ENCODE peak calls at places on chromosome 20, in four cellular contexts. One of them, this sample, is unnamed.

GRCh38 chr20:41331731-41332130 is 8.9 kb upstream of the LPIN3 start:
- DNase-seq in adipocyte: no peak
- DNase-seq in gastrocnemius medialis: no peak
- DNase-seq in left ventricle myocardium superior: no peak
- DNase-seq in this sample: no peak

GRCh38 chr20:11711214-11711613 is 206.5 kb upstream of the BTBD3 start:
- DNase-seq in adipocyte: no peak
- DNase-seq in gastrocnemius medialis: no peak
- DNase-seq in left ventricle myocardium superior: no peak
- DNase-seq in this sample: no peak

GRCh38 chr20:58576590-58576944 is 61.4 kb upstream of the APCDD1L start:
- DNase-seq in adipocyte: no peak
- DNase-seq in gastrocnemius medialis: no peak
- DNase-seq in left ventricle myocardium superior: no peak
- DNase-seq in this sample: no peak

GRCh38 chr20:31711416-31712111 is 11.1 kb downstream of the BCL2L1 start:
- DNase-seq in adipocyte: no peak
- DNase-seq in gastrocnemius medialis: no peak
- DNase-seq in left ventricle myocardium superior: no peak
- DNase-seq in this sample: no peak

GRCh38 chr20:58649288-58650180 is 1.5 kb upstream of the STX16 start:
- DNase-seq in adipocyte: no peak
- DNase-seq in gastrocnemius medialis: no peak
- DNase-seq in left ventricle myocardium superior: peak
- DNase-seq in this sample: peak

GRCh38 chr20:50464026-50464724 is 46.0 kb upstream of the PTPN1 start:
- DNase-seq in adipocyte: peak
- DNase-seq in gastrocnemius medialis: peak
- DNase-seq in left ventricle myocardium superior: peak
- DNase-seq in this sample: no peak

GRCh38 chr20:45890997-45891983 is at the start of the genes CTSA and NEURL2:
- DNase-seq in adipocyte: peak
- DNase-seq in gastrocnemius medialis: peak
- DNase-seq in left ventricle myocardium superior: peak
- DNase-seq in this sample: peak

GRCh38 chr20:38748863-38749153 is 548 bp downstream of the ACTR5 start:
- DNase-seq in adipocyte: no peak
- DNase-seq in gastrocnemius medialis: no peak
- DNase-seq in left ventricle myocardium superior: no peak
- DNase-seq in this sample: peak

GRCh38 chr20:62143118-62143975 is at the start of the genes PSMA7 and SS18L1:
- DNase-seq in adipocyte: peak
- DNase-seq in gastrocnemius medialis: peak
- DNase-seq in left ventricle myocardium superior: peak
- DNase-seq in this sample: peak

GRCh38 chr20:24479106-24479505 is 9.7 kb downstream of the SYNDIG1 start:
- DNase-seq in adipocyte: no peak
- DNase-seq in gastrocnemius medialis: no peak
- DNase-seq in left ventricle myocardium superior: no peak
- DNase-seq in this sample: no peak

GRCh38 chr20:49676581-49677291 is 36.9 kb downstream of the B4GALT5 start:
- DNase-seq in adipocyte: peak
- DNase-seq in gastrocnemius medialis: peak
- DNase-seq in left ventricle myocardium superior: no peak
- DNase-seq in this sample: peak

GRCh38 chr20:44411020-44411756 is 55.7 kb downstream of the HNF4A start:
- DNase-seq in adipocyte: no peak
- DNase-seq in gastrocnemius medialis: no peak
- DNase-seq in left ventricle myocardium superior: no peak
- DNase-seq in this sample: peak

GRCh38 chr20:25066386-25066785 is 8.4 kb upstream of the ACSS1 start:
- DNase-seq in adipocyte: no peak
- DNase-seq in gastrocnemius medialis: peak
- DNase-seq in left ventricle myocardium superior: no peak
- DNase-seq in this sample: no peak

GRCh38 chr20:54668271-54669053 is 193.1 kb downstream of the DOK5 start:
- DNase-seq in adipocyte: peak
- DNase-seq in gastrocnemius medialis: no peak
- DNase-seq in left ventricle myocardium superior: no peak
- DNase-seq in this sample: peak

GRCh38 chr20:44745122-44745521 is 543 bp upstream of the KCNK15 start:
- DNase-seq in adipocyte: no peak
- DNase-seq in gastrocnemius medialis: no peak
- DNase-seq in left ventricle myocardium superior: no peak
- DNase-seq in this sample: no peak

GRCh38 chr20:37202267-37202943 is 23.1 kb upstream of the MROH8 start:
- DNase-seq in adipocyte: peak
- DNase-seq in gastrocnemius medialis: no peak
- DNase-seq in left ventricle myocardium superior: no peak
- DNase-seq in this sample: no peak

GRCh38 chr20:36167826-36168634 is 13.5 kb downstream of the EPB41L1 start:
- DNase-seq in adipocyte: peak
- DNase-seq in gastrocnemius medialis: no peak
- DNase-seq in left ventricle myocardium superior: no peak
- DNase-seq in this sample: no peak

GRCh38 chr20:50675671-50676376 is 15.5 kb downstream of the RIPOR3 start:
- DNase-seq in adipocyte: peak
- DNase-seq in gastrocnemius medialis: no peak
- DNase-seq in left ventricle myocardium superior: no peak
- DNase-seq in this sample: no peak

GRCh38 chr20:64181391-64181790 is 17.1 kb downstream of the MYT1 start:
- DNase-seq in adipocyte: no peak
- DNase-seq in gastrocnemius medialis: no peak
- DNase-seq in left ventricle myocardium superior: no peak
- DNase-seq in this sample: no peak

GRCh38 chr20:24502184-24502583 is 32.8 kb downstream of the SYNDIG1 start:
- DNase-seq in adipocyte: peak
- DNase-seq in gastrocnemius medialis: no peak
- DNase-seq in left ventricle myocardium superior: no peak
- DNase-seq in this sample: no peak

GRCh38 chr20:1434571-1435336 is 31.9 kb downstream of the NSFL1C start:
- DNase-seq in adipocyte: peak
- DNase-seq in gastrocnemius medialis: peak
- DNase-seq in left ventricle myocardium superior: no peak
- DNase-seq in this sample: no peak

GRCh38 chr20:54407446-54407845 is 67.9 kb upstream of the DOK5 start:
- DNase-seq in adipocyte: no peak
- DNase-seq in gastrocnemius medialis: no peak
- DNase-seq in left ventricle myocardium superior: no peak
- DNase-seq in this sample: no peak

GRCh38 chr20:1467355-1468116 is 887 bp upstream of the NSFL1C start:
- DNase-seq in adipocyte: no peak
- DNase-seq in gastrocnemius medialis: peak
- DNase-seq in left ventricle myocardium superior: peak
- DNase-seq in this sample: peak

GRCh38 chr20:50541606-50542041 is 31.4 kb downstream of the PTPN1 start:
- DNase-seq in adipocyte: no peak
- DNase-seq in gastrocnemius medialis: no peak
- DNase-seq in left ventricle myocardium superior: no peak
- DNase-seq in this sample: no peak

GRCh38 chr20:9490171-9490570 is 24.2 kb upstream of the LAMP5 start:
- DNase-seq in adipocyte: no peak
- DNase-seq in gastrocnemius medialis: no peak
- DNase-seq in left ventricle myocardium superior: no peak
- DNase-seq in this sample: no peak

GRCh38 chr20:38321959-38322598 is 18.1 kb downstream of the BPI start:
- DNase-seq in adipocyte: peak
- DNase-seq in gastrocnemius medialis: no peak
- DNase-seq in left ventricle myocardium superior: no peak
- DNase-seq in this sample: peak

GRCh38 chr20:44279228-44279627 is 31.8 kb downstream of the FITM2 start:
- DNase-seq in adipocyte: peak
- DNase-seq in gastrocnemius medialis: no peak
- DNase-seq in left ventricle myocardium superior: no peak
- DNase-seq in this sample: no peak

GRCh38 chr20:51480507-51481270 is 61.8 kb downstream of the NFATC2 start:
- DNase-seq in adipocyte: no peak
- DNase-seq in gastrocnemius medialis: no peak
- DNase-seq in left ventricle myocardium superior: no peak
- DNase-seq in this sample: no peak

GRCh38 chr20:35305682-35306556 is 13.7 kb upstream of the FAM83C start:
- DNase-seq in adipocyte: peak
- DNase-seq in gastrocnemius medialis: peak
- DNase-seq in left ventricle myocardium superior: no peak
- DNase-seq in this sample: no peak

GRCh38 chr20:4507288-4507719 is 214.4 kb upstream of the PRND start:
- DNase-seq in adipocyte: peak
- DNase-seq in gastrocnemius medialis: no peak
- DNase-seq in left ventricle myocardium superior: no peak
- DNase-seq in this sample: no peak

GRCh38 chr20:22341508-22341907 is 242.9 kb downstream of the FOXA2 start:
- DNase-seq in adipocyte: no peak
- DNase-seq in gastrocnemius medialis: no peak
- DNase-seq in left ventricle myocardium superior: no peak
- DNase-seq in this sample: no peak

GRCh38 chr20:36384022-36384619 is 78.0 kb downstream of the DLGAP4 start:
- DNase-seq in adipocyte: peak
- DNase-seq in gastrocnemius medialis: no peak
- DNase-seq in left ventricle myocardium superior: no peak
- DNase-seq in this sample: no peak

GRCh38 chr20:13552061-13552460 is 86.7 kb downstream of the TASP1 start:
- DNase-seq in adipocyte: no peak
- DNase-seq in gastrocnemius medialis: no peak
- DNase-seq in left ventricle myocardium superior: no peak
- DNase-seq in this sample: no peak

GRCh38 chr20:17571153-17571527 is 1.3 kb downstream of the DSTN start:
- DNase-seq in adipocyte: peak
- DNase-seq in gastrocnemius medialis: no peak
- DNase-seq in left ventricle myocardium superior: no peak
- DNase-seq in this sample: no peak

GRCh38 chr20:64070244-64070993 is 7.4 kb downstream of the TCEA2 start:
- DNase-seq in adipocyte: no peak
- DNase-seq in gastrocnemius medialis: no peak
- DNase-seq in left ventricle myocardium superior: no peak
- DNase-seq in this sample: no peak

GRCh38 chr20:17657079-17657825 is 24.8 kb downstream of the RRBP1 start:
- DNase-seq in adipocyte: no peak
- DNase-seq in gastrocnemius medialis: no peak
- DNase-seq in left ventricle myocardium superior: no peak
- DNase-seq in this sample: no peak

This sample was measured in left colon.